ENCODE peak calls at places on chromosomes 7 and 10, in four cellular contexts. H is spleen, O is astrocyte, R is body of pancreas. C is an unnamed sample.

GRCh38 chr10:21978191-21978862 is 25.2 kb downstream of the DNAJC1 start:
- DNase-seq in R (no peak), O (peak; percentile 80), H (no peak), C (no peak)

GRCh38 chr10:44398271-44398670 is 13.4 kb upstream of the CXCL12 start:
- DNase-seq in H (no peak), O (no peak), R (no peak), C (no peak)

GRCh38 chr7:5426226-5426475 is 2.5 kb upstream of the TNRC18 start:
- DNase-seq in H (no peak), R (no peak), O (peak; percentile 62), C (no peak)

GRCh38 chr7:25828468-25828867 is 323.5 kb upstream of the NFE2L3 start:
- DNase-seq in H (no peak), R (no peak), O (no peak), C (no peak)

GRCh38 chr10:60572511-60573194 is 183.0 kb upstream of the ANK3 start:
- DNase-seq in O (peak; percentile 83), R (peak; percentile 45), H (no peak), C (peak; percentile 5)

GRCh38 chr10:98916751-98917150 is 318.9 kb downstream of the HPSE2 start:
- DNase-seq in O (no peak), R (no peak), H (no peak), C (no peak)

GRCh38 chr7:74604326-74605020 is 53.0 kb upstream of the GTF2I start:
- DNase-seq in O (no peak), R (peak; percentile 63), H (no peak), C (no peak)

GRCh38 chr10:125023269-125023668 is 81.3 kb downstream of the ZRANB1 start:
- DNase-seq in O (no peak), R (no peak), H (peak; percentile 56), C (no peak)

GRCh38 chr7:74306737-74307469 is 17.7 kb downstream of the CLIP2 start:
- DNase-seq in O (peak; percentile 75), H (no peak), R (peak; percentile 55), C (peak; percentile 47)

GRCh38 chr10:132422169-132422691 is 25.2 kb downstream of the PWWP2B start:
- DNase-seq in R (no peak), H (peak; percentile 92), O (no peak), C (no peak)

GRCh38 chr7:137081694-137082093 is 213.2 kb downstream of the CHRM2 start:
- DNase-seq in R (peak; percentile 75), O (peak; percentile 99), H (no peak), C (peak; percentile 85)

GRCh38 chr10:33136271-33136670 is 178.2 kb upstream of the ITGB1 start:
- DNase-seq in R (no peak), O (peak; percentile 96), H (no peak), C (no peak)

GRCh38 chr10:119821172-119821571 is 51.5 kb downstream of the MCMBP start:
- DNase-seq in O (no peak), H (no peak), R (no peak), C (no peak)

GRCh38 chr7:20778063-20778721 is 8.5 kb downstream of the SP8 start:
- DNase-seq in H (peak; percentile 76), O (no peak), R (no peak), C (no peak)

GRCh38 chr7:50295133-50295532 is 9.4 kb upstream of the IKZF1 start:
- DNase-seq in O (no peak), H (no peak), R (no peak), C (no peak)

GRCh38 chr7:12703881-12704280 is 16.4 kb downstream of the ARL4A start:
- DNase-seq in O (peak; percentile 38), H (no peak), R (no peak), C (no peak)

GRCh38 chr10:451021-451471 is 238.4 kb downstream of the DIP2C start:
- DNase-seq in O (peak; percentile 18), R (no peak), H (peak; percentile 89), C (no peak)

DNA sequence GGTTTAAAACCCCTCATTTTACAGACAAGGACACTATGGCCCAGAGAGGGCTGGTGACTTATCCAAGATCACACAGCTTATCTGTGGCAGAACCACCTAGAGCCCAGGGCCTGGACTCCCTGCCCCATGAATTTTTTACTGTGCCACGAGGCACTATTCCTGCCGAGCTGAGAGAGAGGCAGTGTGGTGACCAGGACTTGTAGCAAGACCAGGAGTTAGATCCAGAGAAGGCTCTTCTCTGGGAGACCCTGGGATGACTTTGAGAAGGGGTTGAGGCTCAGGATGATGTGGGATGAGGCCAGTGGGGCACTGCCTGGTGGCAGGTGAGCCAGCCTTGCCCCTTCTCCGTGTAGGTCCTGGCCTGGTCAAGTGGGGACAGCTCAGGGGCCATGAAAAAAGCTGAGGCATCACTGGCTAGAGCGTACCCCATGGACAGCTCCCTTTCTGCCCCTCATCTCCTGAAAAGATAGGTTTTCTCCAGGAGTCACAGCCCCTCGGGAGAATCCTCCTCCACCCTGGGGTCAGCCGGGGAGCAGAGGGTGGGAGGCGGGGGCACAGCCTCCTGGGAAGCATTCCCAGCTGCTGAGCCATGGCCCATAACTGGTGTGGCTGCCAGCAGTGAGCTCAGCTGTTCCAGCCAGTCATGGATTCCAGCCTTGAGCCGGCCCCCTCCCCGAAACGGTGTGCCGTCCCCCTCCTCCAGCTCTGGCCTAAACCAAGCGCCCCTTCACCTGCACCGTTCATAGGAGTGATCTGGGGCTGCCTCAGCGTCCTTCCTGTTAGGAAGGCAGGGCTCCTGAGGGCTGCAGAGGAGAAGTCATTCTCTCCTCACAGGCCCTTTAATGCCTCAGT is 5.8 kb downstream of the FLNC start:
- DNase-seq in R (no peak), H (no peak), O (peak; percentile 69), C (no peak)
- H3K4me3 ChIP-seq in R (no peak overlapping the region), H (no peak overlapping the region), O (no peak overlapping the region), C (no peak overlapping the region)

DNA sequence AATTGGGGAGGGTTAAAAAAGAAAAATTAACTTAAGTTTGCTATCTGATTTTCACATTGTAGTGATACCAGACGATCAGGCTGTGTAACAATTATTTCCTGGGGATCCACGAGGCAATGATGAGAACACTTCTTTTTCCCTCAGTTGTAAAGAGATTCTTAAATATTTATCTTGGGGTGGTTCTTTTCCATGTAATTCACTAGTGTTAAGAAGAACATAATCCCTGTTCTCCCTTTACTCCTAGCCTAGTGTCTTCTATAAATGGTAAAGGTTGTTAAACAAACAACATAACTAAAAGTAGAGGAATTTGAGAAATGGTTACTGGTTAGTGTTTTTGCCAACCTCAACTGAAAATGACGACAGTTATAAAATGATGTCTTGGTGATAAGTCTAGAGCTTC is 1.3 kb downstream of the TBX20 start:
- DNase-seq in H (no peak), R (no peak), O (no peak), C (no peak)
- H3K27me3 ChIP-seq in H (peaks cover 100% of the 10 kb centered on the region), R (peaks cover 34% of the 10 kb centered on the region), O (peaks cover 97% of the 10 kb centered on the region), C (peaks cover 53% of the 10 kb centered on the region)

GRCh38 chr10:86644412-86645110 is 9.8 kb upstream of the OPN4 start:
- DNase-seq in H (peak; percentile 56), R (no peak), O (peak; percentile 29), C (no peak)

GRCh38 chr10:86646532-86646931 is 7.8 kb upstream of the OPN4 start:
- DNase-seq in R (no peak), H (no peak), O (no peak), C (no peak)

GRCh38 chr10:86645111-86645445 is 9.3 kb upstream of the OPN4 start:
- DNase-seq in R (no peak), H (no peak), O (no peak), C (no peak)

GRCh38 chr10:86642021-86642420 is 12.3 kb upstream of the OPN4 start:
- DNase-seq in R (no peak), O (no peak), H (no peak), C (no peak)

DNA sequence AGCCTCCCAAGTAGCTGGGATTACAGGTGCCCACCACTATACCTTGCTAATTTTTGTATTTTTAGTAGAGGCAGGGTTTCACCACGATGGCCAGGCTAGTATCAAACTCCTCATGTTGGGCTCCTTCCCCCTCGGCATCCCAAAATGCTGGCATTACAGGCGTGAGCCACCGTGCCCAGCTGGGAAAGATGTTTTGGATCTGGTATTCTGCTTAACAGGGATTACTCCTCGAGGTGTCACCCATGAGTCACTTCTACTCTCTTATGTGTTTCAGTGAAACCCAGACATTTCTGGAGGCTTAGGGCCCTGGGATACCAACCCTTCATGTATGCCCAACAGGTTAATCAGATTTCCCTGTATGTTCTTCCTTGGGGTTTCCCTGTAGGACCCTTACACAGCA is 11.8 kb upstream of the OPN4 start:
- DNase-seq in R (no peak), H (no peak), O (peak; percentile 23), C (no peak)
- TF ChIP-seq CTCF in R (no peak), H (no peak), O (no peak), C (peak; percentile 10)

GRCh38 chr7:121328508-121329459 is at the start of gene WNT16:
- DNase-seq in O (no peak), R (no peak), H (peak; percentile 85), C (no peak)
- H3K4me3 ChIP-seq in O (peak within 1 kb of the TSS; percentile 71), R (no peak within 1 kb of the TSS), H (peak within 1 kb of the TSS; percentile 76), C (peak within 1 kb of the TSS; percentile 44)

DNA sequence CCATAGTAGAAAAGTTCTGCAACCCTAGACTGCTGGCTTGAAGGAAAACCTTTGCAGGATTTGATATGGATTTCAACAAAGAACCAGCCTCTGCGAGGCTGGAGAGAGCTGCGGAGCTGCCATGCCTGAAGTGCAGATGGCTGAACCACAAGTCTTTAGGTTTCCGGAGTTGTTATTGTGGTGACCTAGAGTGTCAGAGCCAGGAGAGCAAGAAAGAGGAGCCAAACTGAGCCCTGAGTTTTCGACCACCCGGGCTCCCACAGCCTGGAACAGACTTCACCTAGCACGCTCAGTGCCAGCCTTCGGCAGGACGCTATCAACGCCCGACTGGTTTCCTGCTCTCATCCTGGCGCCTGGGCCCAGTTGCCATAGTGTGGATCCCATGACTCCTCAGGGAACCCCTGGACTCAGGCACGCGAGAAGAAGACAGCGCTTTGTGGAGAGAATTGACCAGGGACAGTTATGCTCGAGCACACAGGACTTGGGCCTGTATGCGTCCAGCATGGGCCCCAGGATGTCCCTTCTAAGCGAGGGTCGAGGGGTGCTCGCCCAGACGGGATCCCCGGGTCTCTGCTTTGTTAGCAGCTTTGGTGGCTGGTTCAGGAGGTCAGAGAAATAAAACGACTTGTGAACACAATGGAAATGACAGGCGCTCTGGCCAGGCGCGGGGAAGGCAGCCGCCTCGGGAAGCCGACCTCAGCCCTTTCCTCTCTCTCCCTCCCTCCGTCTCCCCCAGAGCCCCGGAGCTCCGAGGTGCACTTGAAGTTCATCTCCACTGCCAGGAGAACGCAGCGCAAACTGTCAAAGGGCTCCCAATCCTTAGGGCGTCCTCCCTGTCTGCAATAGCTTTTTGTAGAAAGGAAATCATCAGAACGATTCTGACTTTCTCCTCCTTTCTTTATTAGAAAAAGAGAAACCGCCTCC is 1.8 kb upstream of the GAD2 start:
- DNase-seq in O (no peak), R (no peak), H (no peak), C (no peak)
- H3K27me3 ChIP-seq in O (peaks cover 81% of the 10 kb centered on the region), R (peaks cover 30% of the 10 kb centered on the region), H (peaks cover 92% of the 10 kb centered on the region), C (peaks cover 39% of the 10 kb centered on the region)

GRCh38 chr10:110074298-110074697 is 66.5 kb downstream of the ADD3 start:
- DNase-seq in R (peak; percentile 37), H (peak; percentile 77), O (no peak), C (no peak)
- TF ChIP-seq CTCF in R (no peak), H (no peak), O (no peak), C (no peak)

GRCh38 chr7:139842414-139843210 is 13.5 kb downstream of the TBXAS1 start:
- DNase-seq in H (no peak), R (no peak), O (no peak), C (no peak)
- H3K4me3 ChIP-seq in H (peak overlapping the region; percentile 38), R (no peak overlapping the region), O (no peak overlapping the region), C (no peak overlapping the region)

GRCh38 chr7:122311719-122312118 is 7.2 kb upstream of the FEZF1 start:
- DNase-seq in R (no peak), O (no peak), H (no peak), C (no peak)
- H3K27me3 ChIP-seq in R (peaks cover 53% of the 10 kb centered on the region), O (peaks cover 98% of the 10 kb centered on the region), H (peaks cover 100% of the 10 kb centered on the region), C (peaks cover 47% of the 10 kb centered on the region)